ENCODE peak calls at places on chromosome 19, in six cellular contexts. One of them, this sample, is unnamed. For H3K27me3, the result is how much of the 10 kb centered on the place peaks cover.

GRCh38 chr19:36152061-36152885 is at the start of gene COX7A1:
- DNase-seq in lung: no peak
- DNase-seq in mesendoderm: no peak
- DNase-seq in uterus: peak
- DNase-seq in left lung: peak
- DNase-seq in heart left ventricle: peak
- DNase-seq in this sample: peak

GRCh38 chr19:47660435-47660832 is 51.5 kb downstream of the BICRA start:
- DNase-seq in lung: no peak
- DNase-seq in mesendoderm: no peak
- DNase-seq in uterus: no peak
- DNase-seq in left lung: no peak
- DNase-seq in heart left ventricle: no peak
- DNase-seq in this sample: no peak

GRCh38 chr19:49851456-49852259 is 699 bp downstream of the PTOV1 start:
- DNase-seq in lung: no peak
- DNase-seq in mesendoderm: peak
- DNase-seq in uterus: peak
- DNase-seq in left lung: peak
- DNase-seq in heart left ventricle: no peak
- DNase-seq in this sample: no peak

GRCh38 chr19:35117017-35117570 is 1.5 kb downstream of the FXYD3 start:
- DNase-seq in lung: no peak
- DNase-seq in mesendoderm: no peak
- DNase-seq in uterus: no peak
- DNase-seq in left lung: no peak
- DNase-seq in heart left ventricle: no peak
- DNase-seq in this sample: no peak

GRCh38 chr19:41694831-41695635 is 7.0 kb upstream of the CEACAM7 start:
- DNase-seq in lung: no peak
- DNase-seq in mesendoderm: no peak
- DNase-seq in uterus: no peak
- DNase-seq in left lung: no peak
- DNase-seq in heart left ventricle: no peak
- DNase-seq in this sample: no peak

GRCh38 chr19:12270854-12271253 is 23.8 kb downstream of the ZNF44 start:
- DNase-seq in lung: no peak
- DNase-seq in mesendoderm: no peak
- DNase-seq in uterus: no peak
- DNase-seq in left lung: no peak
- DNase-seq in heart left ventricle: no peak
- DNase-seq in this sample: no peak

GRCh38 chr19:23817519-23817918 is 58.8 kb upstream of the ZNF681 start:
- DNase-seq in lung: no peak
- DNase-seq in mesendoderm: peak
- DNase-seq in uterus: peak
- DNase-seq in left lung: no peak
- DNase-seq in heart left ventricle: no peak
- DNase-seq in this sample: no peak

GRCh38 chr19:56681702-56682101 is 10.1 kb upstream of the ZNF835 start:
- DNase-seq in lung: no peak
- DNase-seq in mesendoderm: peak
- DNase-seq in uterus: no peak
- DNase-seq in left lung: no peak
- DNase-seq in heart left ventricle: no peak
- DNase-seq in this sample: peak

GRCh38 chr19:46660601-46661019 is 372 bp downstream of the DACT3 start:
- DNase-seq in lung: no peak
- DNase-seq in mesendoderm: no peak
- DNase-seq in uterus: no peak
- DNase-seq in left lung: no peak
- DNase-seq in heart left ventricle: no peak
- DNase-seq in this sample: no peak

GRCh38 chr19:3154957-3155736 is 19.3 kb downstream of the GNA15 start:
- DNase-seq in lung: peak
- DNase-seq in mesendoderm: peak
- DNase-seq in uterus: peak
- DNase-seq in left lung: peak
- DNase-seq in heart left ventricle: peak
- DNase-seq in this sample: no peak

GRCh38 chr19:50155520-50156109 is 7.5 kb downstream of the IZUMO2 start:
- DNase-seq in lung: no peak
- DNase-seq in mesendoderm: peak
- DNase-seq in uterus: no peak
- DNase-seq in left lung: no peak
- DNase-seq in heart left ventricle: no peak
- DNase-seq in this sample: no peak

GRCh38 chr19:41965127-41965526 is 6.0 kb upstream of the RABAC1 start:
- DNase-seq in lung: no peak
- DNase-seq in mesendoderm: no peak
- DNase-seq in uterus: no peak
- DNase-seq in left lung: no peak
- DNase-seq in heart left ventricle: no peak
- DNase-seq in this sample: no peak

GRCh38 chr19:48896191-48896720 is 2.3 kb downstream of the TULP2 start:
- DNase-seq in lung: peak
- DNase-seq in mesendoderm: peak
- DNase-seq in uterus: peak
- DNase-seq in left lung: peak
- DNase-seq in heart left ventricle: peak
- DNase-seq in this sample: no peak

GRCh38 chr19:53102701-53103140 is 501 bp downstream of the ZNF160 start:
- DNase-seq in lung: no peak
- DNase-seq in mesendoderm: peak
- DNase-seq in uterus: peak
- DNase-seq in left lung: peak
- DNase-seq in heart left ventricle: peak
- DNase-seq in this sample: no peak

GRCh38 chr19:49924004-49924880 is 4.8 kb upstream of the ATF5 start:
- DNase-seq in lung: no peak
- DNase-seq in mesendoderm: peak
- DNase-seq in uterus: no peak
- DNase-seq in left lung: peak
- DNase-seq in heart left ventricle: no peak
- DNase-seq in this sample: no peak

GRCh38 chr19:52369463-52370340 is at the start of gene ZNF880:
- DNase-seq in lung: peak
- DNase-seq in mesendoderm: peak
- DNase-seq in uterus: peak
- DNase-seq in left lung: peak
- DNase-seq in heart left ventricle: peak
- DNase-seq in this sample: peak

GRCh38 chr19:49691243-49692101 is 556 bp downstream of the CPT1C start:
- DNase-seq in lung: no peak
- DNase-seq in mesendoderm: peak
- DNase-seq in uterus: peak
- DNase-seq in left lung: no peak
- DNase-seq in heart left ventricle: no peak
- DNase-seq in this sample: peak

GRCh38 chr19:15372891-15373301 is 6.7 kb downstream of the AKAP8 start:
- DNase-seq in lung: no peak
- DNase-seq in mesendoderm: no peak
- DNase-seq in uterus: no peak
- DNase-seq in left lung: peak
- DNase-seq in heart left ventricle: no peak
- DNase-seq in this sample: no peak

GRCh38 chr19:56316728-56317127 is 2.1 kb upstream of the ZSCAN5A start:
- DNase-seq in lung: no peak
- DNase-seq in mesendoderm: no peak
- DNase-seq in uterus: no peak
- DNase-seq in left lung: no peak
- DNase-seq in heart left ventricle: no peak
- DNase-seq in this sample: no peak

GRCh38 chr19:6802336-6803035 is 30.0 kb downstream of the VAV1 start:
- DNase-seq in lung: peak
- DNase-seq in mesendoderm: peak
- DNase-seq in uterus: no peak
- DNase-seq in left lung: peak
- DNase-seq in heart left ventricle: peak
- DNase-seq in this sample: peak

GRCh38 chr19:55585658-55586339 is 5.2 kb upstream of the ZNF579 start:
- DNase-seq in lung: peak
- DNase-seq in mesendoderm: peak
- DNase-seq in uterus: peak
- DNase-seq in left lung: peak
- DNase-seq in heart left ventricle: peak
- DNase-seq in this sample: peak

GRCh38 chr19:13176345-13176744 is 26.1 kb downstream of the IER2 start:
- DNase-seq in lung: no peak
- DNase-seq in mesendoderm: no peak
- DNase-seq in uterus: no peak
- DNase-seq in left lung: no peak
- DNase-seq in heart left ventricle: no peak
- DNase-seq in this sample: no peak

GRCh38 chr19:13729859-13730258 is 34.5 kb upstream of the MRI1 start:
- DNase-seq in lung: no peak
- DNase-seq in mesendoderm: no peak
- DNase-seq in uterus: no peak
- DNase-seq in left lung: no peak
- DNase-seq in heart left ventricle: no peak
- DNase-seq in this sample: no peak

GRCh38 chr19:40607311-40607871 is 6.2 kb downstream of the LTBP4 start:
- DNase-seq in lung: no peak
- DNase-seq in mesendoderm: no peak
- DNase-seq in uterus: no peak
- DNase-seq in left lung: peak
- DNase-seq in heart left ventricle: no peak
- DNase-seq in this sample: no peak

GRCh38 chr19:54100560-54100959 is at the start of gene OSCAR:
- DNase-seq in lung: no peak
- DNase-seq in mesendoderm: no peak
- DNase-seq in uterus: no peak
- DNase-seq in left lung: peak
- DNase-seq in heart left ventricle: no peak
- DNase-seq in this sample: no peak

GRCh38 chr19:41515054-41515652 is 60.8 kb upstream of the CEACAM21 start:
- DNase-seq in lung: no peak
- DNase-seq in mesendoderm: no peak
- DNase-seq in uterus: no peak
- DNase-seq in left lung: no peak
- DNase-seq in heart left ventricle: no peak
- DNase-seq in this sample: no peak

GRCh38 chr19:55462722-55463121 is 1.3 kb upstream of the ISOC2 start:
- DNase-seq in lung: no peak
- DNase-seq in mesendoderm: no peak
- DNase-seq in uterus: no peak
- DNase-seq in left lung: peak
- DNase-seq in heart left ventricle: no peak
- DNase-seq in this sample: no peak

GRCh38 chr19:58553799-58554493 is 959 bp downstream of the CHMP2A start:
- DNase-seq in lung: no peak
- DNase-seq in mesendoderm: no peak
- DNase-seq in uterus: peak
- DNase-seq in left lung: no peak
- DNase-seq in heart left ventricle: no peak
- DNase-seq in this sample: no peak

DNA sequence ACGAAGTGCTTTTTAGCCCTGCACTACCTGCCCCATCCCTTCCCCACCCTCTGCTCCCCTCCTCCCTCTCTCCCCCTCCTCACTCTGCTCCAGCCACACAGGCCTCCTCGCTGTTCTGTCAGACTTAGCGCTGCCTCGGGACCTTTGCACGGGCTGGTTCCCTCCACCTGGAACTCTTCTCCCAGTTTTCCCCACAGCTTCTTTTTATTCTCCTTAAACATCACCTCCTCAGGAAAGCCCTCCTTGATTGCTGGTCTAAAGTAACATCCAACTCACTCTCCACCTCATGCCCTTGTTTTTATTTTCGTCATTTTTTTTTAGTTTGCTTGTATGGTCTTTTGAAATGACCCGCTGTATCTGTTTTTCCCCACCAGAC is 19.6 kb upstream of the ZNRF4 start:
- DNase-seq in lung: no peak
- DNase-seq in mesendoderm: no peak
- DNase-seq in uterus: no peak
- DNase-seq in left lung: no peak
- DNase-seq in heart left ventricle: no peak
- DNase-seq in this sample: no peak
- H3K4me3 ChIP-seq in lung: no peak
- H3K4me3 ChIP-seq in mesendoderm: no peak
- H3K4me3 ChIP-seq in uterus: no peak
- H3K4me3 ChIP-seq in left lung: no peak
- H3K4me3 ChIP-seq in heart left ventricle: no peak
- H3K4me3 ChIP-seq in this sample: no peak

DNA sequence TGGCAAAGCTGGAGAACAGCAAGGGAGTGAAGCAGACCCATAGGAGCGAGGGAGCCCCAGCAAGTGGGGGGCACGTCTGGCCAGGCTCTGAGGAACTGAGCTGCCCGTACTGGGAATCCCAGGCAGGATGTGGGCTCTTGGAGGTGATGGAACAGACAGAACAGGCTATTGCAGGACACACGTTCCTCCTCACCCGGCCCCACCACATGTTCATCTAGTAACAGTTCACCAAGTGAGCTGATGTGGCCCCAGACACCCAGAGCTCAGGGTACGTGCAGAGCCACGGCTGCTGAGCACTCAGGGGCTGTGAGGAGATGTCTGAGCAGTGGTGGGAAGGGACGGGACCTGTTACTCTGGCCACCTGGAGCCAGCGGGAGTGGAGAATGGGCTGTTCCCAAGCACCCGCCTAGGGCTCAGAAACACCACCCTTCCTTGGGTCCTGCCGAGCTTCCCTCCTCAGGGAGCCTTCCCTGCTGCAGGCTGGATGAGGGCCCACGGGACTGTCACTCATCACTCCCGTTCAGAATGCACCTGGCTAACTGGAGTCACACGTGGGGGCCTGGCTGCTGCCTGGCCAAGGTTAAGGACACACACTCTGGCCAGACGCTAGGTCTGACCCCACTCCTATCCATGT is 18.4 kb downstream of the ELL start:
- DNase-seq in lung: no peak
- DNase-seq in mesendoderm: no peak
- DNase-seq in uterus: no peak
- DNase-seq in left lung: no peak
- DNase-seq in heart left ventricle: no peak
- DNase-seq in this sample: no peak
- H3K27ac ChIP-seq in lung: no peak
- H3K27ac ChIP-seq in mesendoderm: no peak
- H3K27ac ChIP-seq in uterus: no peak
- H3K27ac ChIP-seq in left lung: peak
- H3K27ac ChIP-seq in heart left ventricle: peak
- H3K27ac ChIP-seq in this sample: peak

DNA sequence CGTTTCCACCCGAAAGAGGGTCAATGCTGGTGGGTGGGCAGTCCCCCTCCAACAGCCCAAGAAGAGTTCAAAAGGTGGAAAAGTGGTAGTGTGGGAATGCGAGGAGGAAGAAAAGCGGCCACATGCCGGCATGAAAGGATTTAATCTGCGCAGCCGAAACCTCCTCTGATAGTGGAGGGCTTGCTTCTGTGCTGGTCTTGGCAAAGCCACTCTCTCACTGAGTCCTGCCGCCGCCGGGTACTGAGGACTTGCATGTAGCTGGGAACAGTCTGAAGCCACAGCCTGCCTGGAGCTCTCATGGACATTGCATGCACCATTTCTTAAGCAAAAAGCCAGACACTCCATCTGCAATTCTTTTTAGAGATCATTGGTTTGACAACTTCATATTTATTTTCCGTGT is 136.2 kb upstream of the ZNF536 start:
- DNase-seq in lung: no peak
- DNase-seq in mesendoderm: no peak
- DNase-seq in uterus: no peak
- DNase-seq in left lung: no peak
- DNase-seq in heart left ventricle: no peak
- DNase-seq in this sample: peak
- H3K27me3 ChIP-seq in lung: under half
- H3K27me3 ChIP-seq in mesendoderm: under half
- H3K27me3 ChIP-seq in uterus: under half
- H3K27me3 ChIP-seq in left lung: half or more
- H3K27me3 ChIP-seq in heart left ventricle: under half
- H3K27me3 ChIP-seq in this sample: under half

GRCh38 chr19:17080441-17080803 is 4.8 kb downstream of the MYO9B start:
- DNase-seq in lung: no peak
- DNase-seq in mesendoderm: no peak
- DNase-seq in uterus: no peak
- DNase-seq in left lung: no peak
- DNase-seq in heart left ventricle: no peak
- DNase-seq in this sample: no peak
- H3K4me3 ChIP-seq in lung: no peak
- H3K4me3 ChIP-seq in mesendoderm: no peak
- H3K4me3 ChIP-seq in uterus: no peak
- H3K4me3 ChIP-seq in left lung: no peak
- H3K4me3 ChIP-seq in heart left ventricle: peak
- H3K4me3 ChIP-seq in this sample: peak